ENCODE peak calls at places on chromosomes 16 and 17, in nine cellular contexts. H, Q, E, B, G, K, P, R and L are unnamed samples.

GRCh38 chr16:8785408-8785807 is 12.0 kb downstream of the TMEM186 start:
- DNase-seq in H (no peak), Q (no peak), E (no peak), B (no peak), G (no peak), K (no peak), P (no peak), R (no peak), L (no peak)

GRCh38 chr16:10521681-10522274 is 58.6 kb downstream of the EMP2 start:
- DNase-seq in H (peak), Q (peak), E (peak), B (peak), G (peak), K (peak), P (no peak), R (peak), L (peak)

GRCh38 chr17:57293077-57293476 is 36.8 kb downstream of the MSI2 start:
- DNase-seq in H (no peak), Q (no peak), E (peak), B (no peak), G (no peak), K (no peak), P (no peak), R (no peak), L (no peak)

GRCh38 chr16:30488764-30489595 is 16.4 kb downstream of the ITGAL start:
- DNase-seq in H (no peak), Q (no peak), E (no peak), B (no peak), G (no peak), K (no peak), P (no peak), R (peak), L (no peak)

GRCh38 chr17:78345791-78346494 is 13.9 kb downstream of the SOCS3 start:
- DNase-seq in H (no peak), Q (peak), E (no peak), B (no peak), G (no peak), K (no peak), P (no peak), R (no peak), L (no peak)

GRCh38 chr16:19704321-19705130 is 13.5 kb downstream of the KNOP1 start:
- DNase-seq in H (no peak), Q (peak), E (peak), B (no peak), G (peak), K (no peak), P (no peak), R (peak), L (no peak)

GRCh38 chr17:9872852-9873251 is 32.2 kb downstream of the RCVRN start:
- DNase-seq in H (no peak), Q (no peak), E (no peak), B (peak), G (no peak), K (no peak), P (no peak), R (no peak), L (no peak)

GRCh38 chr17:73902416-73903181 is 258.4 kb upstream of the SDK2 start:
- DNase-seq in H (peak), Q (no peak), E (no peak), B (no peak), G (no peak), K (no peak), P (no peak), R (no peak), L (no peak)

GRCh38 chr17:44122825-44123355 is 551 bp downstream of the HDAC5 start:
- DNase-seq in H (no peak), Q (no peak), E (no peak), B (no peak), G (no peak), K (no peak), P (no peak), R (no peak), L (peak)

GRCh38 chr16:56246051-56246817 is 54.9 kb downstream of the GNAO1 start:
- DNase-seq in H (peak), Q (peak), E (no peak), B (peak), G (no peak), K (no peak), P (no peak), R (peak), L (no peak)

GRCh38 chr16:1575578-1575977 is 36.3 kb downstream of the IFT140 start:
- DNase-seq in H (no peak), Q (no peak), E (no peak), B (no peak), G (no peak), K (no peak), P (no peak), R (no peak), L (no peak)

GRCh38 chr17:62916684-62917571 is 49.1 kb upstream of the TANC2 start:
- DNase-seq in H (no peak), Q (no peak), E (peak), B (no peak), G (peak), K (no peak), P (no peak), R (no peak), L (no peak)

GRCh38 chr17:6303664-6304063 is 131.3 kb downstream of the AIPL1 start:
- DNase-seq in H (no peak), Q (peak), E (peak), B (no peak), G (no peak), K (no peak), P (no peak), R (no peak), L (peak)

GRCh38 chr16:86751081-86752030 is 173.0 kb downstream of the FOXL1 start:
- DNase-seq in H (no peak), Q (no peak), E (peak), B (peak), G (peak), K (no peak), P (no peak), R (no peak), L (no peak)

GRCh38 chr17:81128338-81128737 is 37.0 kb upstream of the PVALEF start:
- DNase-seq in H (no peak), Q (no peak), E (no peak), B (no peak), G (no peak), K (no peak), P (no peak), R (no peak), L (no peak)

GRCh38 chr17:4800462-4801185 is 1.5 kb downstream of the C17orf114 start:
- DNase-seq in H (no peak), Q (no peak), E (no peak), B (no peak), G (no peak), K (no peak), P (no peak), R (no peak), L (peak)

GRCh38 chr17:12744298-12744697 is 45.0 kb upstream of the ARHGAP44 start:
- DNase-seq in H (no peak), Q (no peak), E (no peak), B (no peak), G (no peak), K (no peak), P (no peak), R (peak), L (no peak)

GRCh38 chr16:88464447-88465318 is 11.6 kb downstream of the ZFPM1 start:
- DNase-seq in H (peak), Q (no peak), E (peak), B (no peak), G (no peak), K (peak), P (peak), R (no peak), L (no peak)

GRCh38 chr16:879461-879861 is 78.9 kb upstream of the GNG13 start:
- DNase-seq in H (peak), Q (no peak), E (no peak), B (no peak), G (no peak), K (no peak), P (no peak), R (no peak), L (no peak)

GRCh38 chr16:86377251-86378022 is 132.9 kb upstream of the FOXF1 start:
- DNase-seq in H (no peak), Q (no peak), E (no peak), B (no peak), G (no peak), K (no peak), P (no peak), R (no peak), L (no peak)

GRCh38 chr17:57357830-57358426 is 101.6 kb downstream of the MSI2 start:
- DNase-seq in H (no peak), Q (no peak), E (no peak), B (no peak), G (no peak), K (peak), P (peak), R (no peak), L (peak)

GRCh38 chr16:29318037-29318436 is 88.5 kb downstream of the NPIPB11 start:
- DNase-seq in H (no peak), Q (no peak), E (no peak), B (peak), G (no peak), K (peak), P (no peak), R (no peak), L (no peak)

GRCh38 chr17:202501-202951 is 21.1 kb upstream of the DOC2B start:
- DNase-seq in H (no peak), Q (no peak), E (no peak), B (no peak), G (no peak), K (no peak), P (no peak), R (no peak), L (no peak)

GRCh38 chr17:55795098-55795497 is 44.2 kb downstream of the PCTP start:
- DNase-seq in H (no peak), Q (no peak), E (no peak), B (no peak), G (no peak), K (no peak), P (no peak), R (no peak), L (no peak)

GRCh38 chr16:88626646-88627045 is 11.7 kb upstream of the IL17C start:
- DNase-seq in H (no peak), Q (no peak), E (no peak), B (no peak), G (no peak), K (no peak), P (no peak), R (no peak), L (no peak)

GRCh38 chr17:38466346-38467315 is 38.4 kb downstream of the ARHGAP23 start:
- DNase-seq in H (no peak), Q (no peak), E (no peak), B (peak), G (no peak), K (no peak), P (no peak), R (no peak), L (no peak)

GRCh38 chr17:38464723-38465419 is 36.6 kb downstream of the ARHGAP23 start:
- DNase-seq in H (peak), Q (peak), E (peak), B (peak), G (peak), K (peak), P (no peak), R (peak), L (no peak)

GRCh38 chr17:38464251-38464722 is 36.0 kb downstream of the ARHGAP23 start:
- DNase-seq in H (peak), Q (peak), E (peak), B (peak), G (peak), K (no peak), P (no peak), R (no peak), L (no peak)

GRCh38 chr17:38467491-38467890 is 39.2 kb downstream of the ARHGAP23 start:
- DNase-seq in H (no peak), Q (no peak), E (no peak), B (no peak), G (no peak), K (no peak), P (no peak), R (no peak), L (no peak)

DNA sequence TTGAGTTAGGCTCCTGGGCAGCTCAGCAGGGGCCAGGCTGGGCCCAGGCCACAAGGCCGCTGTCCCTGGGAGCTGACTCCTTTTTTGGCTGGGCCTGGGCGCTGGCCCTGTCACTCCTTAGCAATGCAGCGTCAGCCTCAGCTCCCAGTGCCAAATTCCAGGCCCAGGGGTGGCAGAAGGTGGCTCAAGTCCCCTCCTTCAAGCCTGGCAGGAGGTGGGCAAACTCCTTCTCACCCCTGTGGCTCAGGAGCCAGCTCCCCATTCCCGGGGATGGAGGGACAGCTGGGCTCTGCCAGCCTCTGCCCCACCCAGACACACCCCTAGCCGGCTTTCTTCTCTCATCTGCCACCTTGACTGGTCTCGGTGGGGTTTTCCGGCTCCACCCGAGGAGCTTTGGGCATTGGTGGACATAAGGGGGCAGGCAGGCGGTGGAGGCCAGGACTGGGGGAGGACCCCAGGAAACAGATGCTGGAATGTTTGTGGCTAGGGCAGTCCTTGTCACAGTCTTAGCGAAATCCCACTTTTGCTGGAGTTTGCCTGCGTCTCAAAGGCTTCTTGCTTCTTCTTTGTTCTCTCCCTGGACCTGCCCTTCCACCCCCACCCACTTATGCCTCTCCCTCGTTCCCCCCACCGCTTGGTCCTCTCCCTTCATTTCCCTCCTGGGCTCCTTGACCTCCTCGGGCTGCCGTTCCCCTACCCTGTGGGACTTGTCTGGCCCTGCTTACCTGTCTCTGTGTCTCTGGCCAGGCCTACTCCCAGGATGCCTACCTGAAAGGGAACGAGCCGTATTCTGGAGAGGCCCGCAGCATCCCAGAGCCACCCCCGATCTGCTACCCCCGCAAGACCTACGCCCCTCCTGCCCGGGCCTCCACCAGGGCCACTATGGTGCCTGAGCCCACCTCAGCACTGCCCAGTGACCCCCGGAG is 37.4 kb downstream of the ARHGAP23 start:
- DNase-seq in H (no peak), Q (peak), E (no peak), B (peak), G (no peak), K (no peak), P (no peak), R (no peak), L (no peak)
- H3K4me3 ChIP-seq in H (peak), Q (no peak), E (peak), B (peak), G (peak), K (peak), P (no peak), R (peak), L (no peak)

GRCh38 chr17:20896153-20896649 is 146.6 kb downstream of the USP22 start:
- DNase-seq in H (no peak), Q (peak), E (no peak), B (no peak), G (peak), K (no peak), P (no peak), R (no peak), L (peak)
- TF ChIP-seq CTCF in H (no peak), Q (peak), E (no peak), B (no peak), G (peak), K (no peak), P (no peak), R (no peak), L (no peak)

DNA sequence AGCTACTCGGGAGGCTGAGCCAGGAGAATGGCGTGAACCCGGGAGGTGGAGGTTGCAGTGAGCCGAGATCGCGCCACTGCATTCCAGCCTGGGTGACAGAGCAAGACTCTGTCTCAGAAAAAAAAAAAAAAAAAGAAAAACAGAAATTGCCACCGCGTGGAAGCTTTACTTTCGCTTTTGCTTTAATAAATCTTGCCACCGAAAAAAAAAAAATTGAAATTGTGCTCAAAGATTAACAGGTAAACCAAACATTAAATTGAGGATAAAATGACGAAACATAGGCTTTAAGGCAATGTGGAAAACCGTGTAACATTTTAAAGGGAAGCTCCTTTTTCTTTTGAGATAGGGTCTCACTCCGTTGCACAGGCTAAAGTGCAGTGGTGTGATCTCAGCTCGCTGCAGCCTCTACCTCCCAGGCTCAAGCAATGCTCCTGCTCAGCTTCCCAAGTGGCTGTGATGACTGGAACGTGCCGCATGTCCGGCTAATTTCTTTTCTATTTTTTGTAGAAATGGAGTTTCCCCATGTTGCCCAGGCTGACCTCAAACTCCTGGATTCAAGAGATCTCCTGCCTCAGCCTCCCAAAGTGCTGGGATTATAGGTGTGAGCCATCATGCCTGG is 40.1 kb downstream of the ZNF276 start:
- DNase-seq in H (no peak), Q (no peak), E (no peak), B (no peak), G (no peak), K (no peak), P (no peak), R (no peak), L (no peak)
- H3K4me3 ChIP-seq in H (no peak), Q (no peak), E (no peak), B (no peak), G (no peak), K (peak), P (no peak), R (no peak), L (peak)

GRCh38 chr17:1649844-1650409 is at the start of gene RILP:
- DNase-seq in H (no peak), Q (peak), E (peak), B (peak), G (peak), K (peak), P (no peak), R (peak), L (peak)

GRCh38 chr17:1648582-1649115 is 1.0 kb downstream of the RILP start:
- DNase-seq in H (peak), Q (peak), E (peak), B (peak), G (peak), K (peak), P (peak), R (peak), L (peak)

GRCh38 chr17:1649116-1649843 is 386 bp downstream of the RILP start:
- DNase-seq in H (peak), Q (peak), E (peak), B (peak), G (peak), K (peak), P (peak), R (peak), L (peak)

GRCh38 chr17:1646199-1646875 is 805 bp upstream of the SCARF1 start:
- DNase-seq in H (no peak), Q (no peak), E (no peak), B (no peak), G (no peak), K (no peak), P (no peak), R (no peak), L (no peak)

GRCh38 chr17:1647802-1648581 is 1.7 kb downstream of the RILP start:
- DNase-seq in H (peak), Q (peak), E (peak), B (no peak), G (no peak), K (no peak), P (no peak), R (peak), L (no peak)
- TF ChIP-seq CTCF in H (no peak), Q (no peak), E (no peak), B (no peak), G (peak), K (no peak), P (peak), R (no peak), L (no peak)

GRCh38 chr16:2785101-2785991 is 2.0 kb downstream of the PRSS33 start:
- DNase-seq in H (no peak), Q (no peak), E (no peak), B (no peak), G (no peak), K (peak), P (no peak), R (peak), L (no peak)
- H3K4me3 ChIP-seq in H (no peak), Q (no peak), E (no peak), B (peak), G (no peak), K (peak), P (no peak), R (peak), L (no peak)